ENCODE peak calls at places on chromosomes 4 and X, in eight cellular contexts. E, X, H, V, M, Z, Q and A are unnamed samples.

GRCh38 chr4:142404191-142404611 is 441.9 kb downstream of the INPP4B start:
- DNase-seq in E (no peak), Z (peak), X (no peak), M (no peak), H (no peak), Q (no peak), V (peak), A (no peak)

GRCh38 chr4:2353222-2354107 is 65.0 kb downstream of the ZFYVE28 start:
- DNase-seq in E (no peak), X (no peak), Q (no peak), H (no peak), M (no peak), V (no peak), Z (no peak), A (peak)

GRCh38 chr4:83217721-83218522 is 66.7 kb downstream of the COQ2 start:
- DNase-seq in X (no peak), M (no peak), E (peak), V (peak), Z (no peak), H (peak), Q (no peak), A (no peak)

GRCh38 chrX:150848914-150849365 is 49.5 kb downstream of the CD99L2 start:
- DNase-seq in M (no peak), Q (peak), E (no peak), Z (no peak), V (no peak), X (no peak), H (peak), A (no peak)

GRCh38 chrX:53587795-53588194 is 98.7 kb downstream of the HUWE1 start:
- DNase-seq in E (no peak), Z (no peak), X (no peak), Q (no peak), M (no peak), H (no peak), V (no peak), A (no peak)

GRCh38 chr4:38911257-38911656 is 43.7 kb downstream of the FAM114A1 start:
- DNase-seq in E (no peak), Q (no peak), M (no peak), Z (no peak), X (no peak), H (no peak), V (no peak), A (no peak)

GRCh38 chrX:13077168-13077567 is 32.7 kb upstream of the FAM9C start:
- DNase-seq in H (no peak), Z (no peak), V (peak), E (no peak), M (no peak), X (no peak), Q (no peak), A (no peak)

GRCh38 chr4:40183615-40184411 is 13.0 kb upstream of the RHOH start:
- DNase-seq in X (no peak), Q (no peak), M (no peak), E (no peak), V (peak), Z (no peak), H (no peak), A (no peak)

GRCh38 chrX:49309401-49309981 is 6.0 kb downstream of the GAGE10 start:
- DNase-seq in X (no peak), H (no peak), Q (no peak), Z (peak), E (no peak), V (peak), M (peak), A (no peak)